ENCODE peak calls at places on chromosomes 13 and 19, in nine cellular contexts. B is right atrium auricular region, Q is mammary epithelial cell, S is BJ, L is IMR-90, C is Caco-2, N is WERI-Rb-1, U is tibial nerve, R is uterus. O is an unnamed sample.

GRCh38 chr19:54517483-54517882 is 14.9 kb downstream of the LAIR2 start:
- DNase-seq in B (no peak), Q (peak; percentile 27), S (no peak), L (peak; percentile 2), C (peak; percentile 71), N (no peak), U (no peak), R (no peak), O (no peak)

GRCh38 chr19:11505504-11506100 is at the start of gene ZNF653:
- DNase-seq in B (peak; percentile 95), Q (peak; percentile 89), S (peak; percentile 49), L (peak; percentile 92), C (peak; percentile 93), N (peak; percentile 95), U (peak; percentile 88), R (peak; percentile 95), O (peak; percentile 87)

GRCh38 chr19:19498255-19498991 is 16.9 kb downstream of the TSSK6 start:
- DNase-seq in B (no peak), Q (no peak), S (no peak), L (no peak), C (no peak), N (no peak), U (no peak), R (no peak), O (no peak)

GRCh38 chr13:107203146-107203847 is 635.4 kb upstream of the ARGLU1 start:
- DNase-seq in B (no peak), Q (no peak), S (no peak), L (no peak), C (no peak), N (peak; percentile 67), U (no peak), R (no peak), O (no peak)

GRCh38 chr19:15461694-15462093 is 2.6 kb downstream of the RASAL3 start:
- DNase-seq in B (no peak), Q (no peak), S (no peak), L (no peak), C (no peak), N (no peak), U (no peak), R (no peak), O (no peak)

GRCh38 chr19:49133621-49134454 is 14.5 kb downstream of the PPFIA3 start:
- DNase-seq in B (no peak), Q (no peak), S (peak; percentile 30), L (peak; percentile 70), C (no peak), N (no peak), U (no peak), R (peak; percentile 64), O (no peak)

GRCh38 chr19:18763674-18764590 is 27.2 kb downstream of the COMP start:
- DNase-seq in B (no peak), Q (peak; percentile 98), S (peak; percentile 58), L (peak; percentile 27), C (no peak), N (peak; percentile 77), U (no peak), R (no peak), O (no peak)

GRCh38 chr13:43543331-43543730 is 243.4 kb downstream of the ENOX1 start:
- DNase-seq in B (no peak), Q (no peak), S (no peak), L (peak; percentile 52), C (no peak), N (no peak), U (no peak), R (no peak), O (no peak)

GRCh38 chr13:31747966-31748365 is 8.6 kb downstream of the RXFP2 start:
- DNase-seq in B (no peak), Q (no peak), S (no peak), L (no peak), C (no peak), N (no peak), U (no peak), R (no peak), O (no peak)

GRCh38 chr19:44529541-44529940 is at the start of gene CEACAM20:
- DNase-seq in B (no peak), Q (no peak), S (no peak), L (no peak), C (no peak), N (no peak), U (no peak), R (no peak), O (no peak)

GRCh38 chr19:1254081-1254527 is 5.7 kb downstream of the MIDN start:
- DNase-seq in B (no peak), Q (no peak), S (no peak), L (no peak), C (no peak), N (no peak), U (no peak), R (peak; percentile 69), O (no peak)

GRCh38 chr13:32254416-32254815 is 60.7 kb downstream of the ZAR1L start:
- DNase-seq in B (no peak), Q (no peak), S (no peak), L (no peak), C (no peak), N (no peak), U (no peak), R (no peak), O (no peak)

GRCh38 chr13:50805805-50806204 is 37.7 kb downstream of the DLEU7 start:
- DNase-seq in B (no peak), Q (peak; percentile 8), S (no peak), L (peak; percentile 1), C (no peak), N (no peak), U (no peak), R (no peak), O (no peak)

GRCh38 chr19:1182727-1183126 is 8.7 kb upstream of the SBNO2 start:
- DNase-seq in B (no peak), Q (no peak), S (no peak), L (no peak), C (no peak), N (no peak), U (no peak), R (no peak), O (no peak)

GRCh38 chr13:103351035-103351828 is 285.0 kb upstream of the SLC10A2 start:
- DNase-seq in B (no peak), Q (peak; percentile 33), S (no peak), L (no peak), C (peak; percentile 42), N (no peak), U (no peak), R (no peak), O (no peak)

GRCh38 chr13:103354189-103354588 is 288.0 kb upstream of the SLC10A2 start:
- DNase-seq in B (no peak), Q (no peak), S (no peak), L (no peak), C (no peak), N (no peak), U (no peak), R (no peak), O (no peak)

GRCh38 chr13:103350147-103350546 is 283.9 kb upstream of the SLC10A2 start:
- DNase-seq in B (no peak), Q (no peak), S (no peak), L (no peak), C (no peak), N (no peak), U (no peak), R (no peak), O (no peak)

GRCh38 chr13:103349664-103350063 is 283.4 kb upstream of the SLC10A2 start:
- DNase-seq in B (no peak), Q (no peak), S (no peak), L (no peak), C (no peak), N (no peak), U (no peak), R (no peak), O (no peak)
- H3K4me3 ChIP-seq in B (no peak overlapping the region), Q (no peak overlapping the region), S (no peak overlapping the region), L (no peak overlapping the region), C (no peak overlapping the region), N (no peak overlapping the region), U (no peak overlapping the region), R (no peak overlapping the region), O (no peak overlapping the region)

DNA sequence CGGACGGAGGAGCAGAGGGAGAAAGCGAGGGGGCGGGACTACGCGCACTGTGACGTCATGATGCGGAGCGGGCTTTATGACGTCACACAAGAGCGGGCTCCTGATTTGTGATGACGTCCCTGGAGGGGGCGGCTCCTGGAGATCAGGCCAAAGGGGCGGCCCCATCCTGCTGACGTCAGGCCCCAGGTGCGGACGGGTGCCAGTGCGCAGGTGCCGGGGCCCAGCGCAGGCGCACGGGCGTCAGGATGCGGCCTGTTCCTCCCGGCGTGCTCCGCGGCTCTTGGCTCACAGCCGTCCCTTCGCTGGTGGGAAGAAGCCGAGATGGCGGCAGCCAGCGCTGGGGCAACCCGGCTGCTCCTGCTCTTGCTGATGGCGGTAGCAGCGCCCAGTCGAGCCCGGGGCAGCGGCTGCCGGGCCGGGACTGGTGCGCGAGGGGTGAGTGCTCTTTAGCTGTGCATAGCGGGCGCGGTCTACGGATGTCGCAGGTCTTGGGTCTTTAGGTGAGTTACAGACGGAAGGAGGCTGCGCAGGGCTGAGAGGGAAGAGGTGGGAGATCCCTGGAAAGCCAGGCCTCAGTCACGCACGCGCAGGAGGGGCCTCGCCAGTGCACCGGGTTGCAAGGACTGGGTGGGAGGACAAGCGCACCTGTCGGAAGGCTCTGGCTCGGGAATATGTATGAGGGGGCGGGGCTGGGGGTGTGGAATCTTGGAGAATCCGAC is at the start of the genes EMC10 and GARIN5A:
- DNase-seq in B (peak; percentile 90), Q (peak; percentile 92), S (peak; percentile 39), L (peak; percentile 94), C (peak; percentile 93), N (no peak), U (peak; percentile 72), R (peak; percentile 85), O (peak; percentile 86)
- TF ChIP-seq CTCF in B (no peak), Q (no peak), S (no peak), L (no peak), C (no peak), N (no peak), U (no peak), R (no peak), O (no peak)

DNA sequence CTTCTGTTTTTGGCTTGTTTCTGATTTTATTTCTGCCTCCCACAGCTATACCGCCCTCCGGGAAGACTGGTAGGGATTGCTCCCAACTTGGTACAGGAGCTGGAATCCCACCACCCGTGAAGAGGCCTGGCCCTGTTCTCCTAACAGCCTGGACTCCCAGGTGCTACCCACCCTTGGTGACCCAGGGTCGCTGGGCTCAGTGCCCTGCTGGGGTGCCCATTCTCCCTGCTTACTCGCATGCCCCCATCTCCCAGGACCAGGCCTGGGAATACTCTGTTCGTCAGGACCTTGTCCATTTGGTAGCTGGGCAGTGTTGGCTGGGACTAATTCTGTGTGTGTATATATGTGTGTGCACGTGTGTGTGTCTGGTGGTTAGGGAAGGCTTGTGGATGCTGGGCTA is 41.0 kb upstream of the TMTC4 start:
- DNase-seq in B (no peak), Q (no peak), S (no peak), L (no peak), C (no peak), N (no peak), U (no peak), R (no peak), O (no peak)
- H3K27me3 ChIP-seq in B (no peaks in the 10 kb centered on the region), Q (peaks cover 5% of the 10 kb centered on the region), S (no peaks in the 10 kb centered on the region), L (peaks cover 3% of the 10 kb centered on the region), C (no peaks in the 10 kb centered on the region), N (peaks cover 7% of the 10 kb centered on the region), U (no peaks in the 10 kb centered on the region), R (no peaks in the 10 kb centered on the region), O (peaks cover 3% of the 10 kb centered on the region)

GRCh38 chr13:67568205-67568604 is 338.1 kb upstream of the PCDH9 start:
- DNase-seq in B (no peak), Q (no peak), S (no peak), L (no peak), C (no peak), N (no peak), U (no peak), R (no peak), O (no peak)
- H3K4me3 ChIP-seq in B (no peak overlapping the region), Q (no peak overlapping the region), S (no peak overlapping the region), L (no peak overlapping the region), C (no peak overlapping the region), N (no peak overlapping the region), U (no peak overlapping the region), R (no peak overlapping the region), O (no peak overlapping the region)